ENCODE peak calls at places on chromosomes 1 and 21, in seven cellular contexts. One of them, this sample, is unnamed.

GRCh38 chr1:44842763-44843655 is at the start of gene PTCH2:
- DNase-seq in HCT116: no peak
- DNase-seq in suprapubic skin: peak; percentile 77
- DNase-seq in stomach: peak; percentile 53
- DNase-seq in CD8-positive, alpha-beta T cell: peak; percentile 57
- DNase-seq in astrocyte: peak; percentile 46
- DNase-seq in tibial artery: peak; percentile 69
- DNase-seq in this sample: no peak

GRCh38 chr1:234781241-234782056 is 171.5 kb upstream of the IRF2BP2 start:
- DNase-seq in astrocyte: no peak
- DNase-seq in suprapubic skin: no peak
- DNase-seq in HCT116: no peak
- DNase-seq in tibial artery: no peak
- DNase-seq in CD8-positive, alpha-beta T cell: peak; percentile 47
- DNase-seq in stomach: no peak
- DNase-seq in this sample: no peak

GRCh38 chr1:245370905-245371581 is 216.3 kb downstream of the KIF26B start:
- DNase-seq in HCT116: no peak
- DNase-seq in astrocyte: no peak
- DNase-seq in tibial artery: no peak
- DNase-seq in stomach: no peak
- DNase-seq in suprapubic skin: no peak
- DNase-seq in CD8-positive, alpha-beta T cell: no peak
- DNase-seq in this sample: no peak

GRCh38 chr21:42258150-42258884 is 39.4 kb downstream of the ABCG1 start:
- DNase-seq in CD8-positive, alpha-beta T cell: peak; percentile 89
- DNase-seq in HCT116: peak; percentile 31
- DNase-seq in tibial artery: peak; percentile 67
- DNase-seq in astrocyte: no peak
- DNase-seq in suprapubic skin: no peak
- DNase-seq in stomach: peak; percentile 79
- DNase-seq in this sample: peak; percentile 32

GRCh38 chr1:156860639-156861423 is at the start of gene NTRK1:
- DNase-seq in HCT116: no peak
- DNase-seq in stomach: peak; percentile 29
- DNase-seq in astrocyte: no peak
- DNase-seq in CD8-positive, alpha-beta T cell: peak; percentile 67
- DNase-seq in suprapubic skin: no peak
- DNase-seq in tibial artery: no peak
- DNase-seq in this sample: no peak

GRCh38 chr1:201447911-201448871 is 20.8 kb downstream of the PHLDA3 start:
- DNase-seq in suprapubic skin: peak; percentile 88
- DNase-seq in tibial artery: peak; percentile 71
- DNase-seq in HCT116: peak; percentile 57
- DNase-seq in stomach: peak; percentile 81
- DNase-seq in CD8-positive, alpha-beta T cell: peak; percentile 70
- DNase-seq in astrocyte: peak; percentile 66
- DNase-seq in this sample: no peak

GRCh38 chr21:18622383-18622782 is 218.8 kb upstream of the TMPRSS15 start:
- DNase-seq in tibial artery: no peak
- DNase-seq in astrocyte: no peak
- DNase-seq in suprapubic skin: no peak
- DNase-seq in HCT116: no peak
- DNase-seq in CD8-positive, alpha-beta T cell: no peak
- DNase-seq in stomach: no peak
- DNase-seq in this sample: no peak

GRCh38 chr1:9388628-9389184 is 96.0 kb downstream of the SPSB1 start:
- DNase-seq in tibial artery: no peak
- DNase-seq in stomach: no peak
- DNase-seq in suprapubic skin: no peak
- DNase-seq in CD8-positive, alpha-beta T cell: no peak
- DNase-seq in HCT116: peak; percentile 29
- DNase-seq in astrocyte: no peak
- DNase-seq in this sample: no peak

GRCh38 chr1:220189750-220190347 is 82.4 kb downstream of the RAB3GAP2 start:
- DNase-seq in astrocyte: peak; percentile 4
- DNase-seq in suprapubic skin: no peak
- DNase-seq in HCT116: peak; percentile 23
- DNase-seq in CD8-positive, alpha-beta T cell: no peak
- DNase-seq in tibial artery: no peak
- DNase-seq in stomach: no peak
- DNase-seq in this sample: no peak

GRCh38 chr21:39141502-39141901 is 41.7 kb downstream of the PSMG1 start:
- DNase-seq in stomach: no peak
- DNase-seq in HCT116: no peak
- DNase-seq in suprapubic skin: no peak
- DNase-seq in CD8-positive, alpha-beta T cell: no peak
- DNase-seq in astrocyte: peak; percentile 45
- DNase-seq in tibial artery: no peak
- DNase-seq in this sample: no peak

GRCh38 chr1:109089242-109090015 is 1.1 kb upstream of the TMEM167B start:
- DNase-seq in astrocyte: peak; percentile 70
- DNase-seq in CD8-positive, alpha-beta T cell: no peak
- DNase-seq in tibial artery: no peak
- DNase-seq in stomach: peak; percentile 80
- DNase-seq in HCT116: peak; percentile 41
- DNase-seq in suprapubic skin: no peak
- DNase-seq in this sample: no peak

GRCh38 chr1:234135501-234135900 is 231.0 kb downstream of the SLC35F3 start:
- DNase-seq in CD8-positive, alpha-beta T cell: no peak
- DNase-seq in HCT116: no peak
- DNase-seq in tibial artery: no peak
- DNase-seq in astrocyte: no peak
- DNase-seq in stomach: no peak
- DNase-seq in suprapubic skin: no peak
- DNase-seq in this sample: no peak

GRCh38 chr1:18386591-18386990 is 94.1 kb upstream of the KLHDC7A start:
- DNase-seq in stomach: no peak
- DNase-seq in suprapubic skin: no peak
- DNase-seq in HCT116: no peak
- DNase-seq in tibial artery: no peak
- DNase-seq in CD8-positive, alpha-beta T cell: no peak
- DNase-seq in astrocyte: no peak
- DNase-seq in this sample: no peak

GRCh38 chr1:156704166-156704711 is 1.1 kb downstream of the CRABP2 start:
- DNase-seq in tibial artery: no peak
- DNase-seq in CD8-positive, alpha-beta T cell: no peak
- DNase-seq in HCT116: no peak
- DNase-seq in astrocyte: no peak
- DNase-seq in stomach: no peak
- DNase-seq in suprapubic skin: no peak
- DNase-seq in this sample: no peak

GRCh38 chr1:175885247-175885646 is 141.9 kb upstream of the TNR start:
- DNase-seq in tibial artery: no peak
- DNase-seq in astrocyte: peak; percentile 44
- DNase-seq in CD8-positive, alpha-beta T cell: no peak
- DNase-seq in HCT116: no peak
- DNase-seq in suprapubic skin: no peak
- DNase-seq in stomach: no peak
- DNase-seq in this sample: no peak

GRCh38 chr1:165634154-165634921 is 3.3 kb downstream of the MGST3 start:
- DNase-seq in tibial artery: no peak
- DNase-seq in suprapubic skin: no peak
- DNase-seq in astrocyte: no peak
- DNase-seq in CD8-positive, alpha-beta T cell: no peak
- DNase-seq in HCT116: no peak
- DNase-seq in stomach: no peak
- DNase-seq in this sample: no peak

GRCh38 chr1:247746391-247746935 is 1.5 kb downstream of the OR14A2 start:
- DNase-seq in astrocyte: peak; percentile 54
- DNase-seq in HCT116: no peak
- DNase-seq in suprapubic skin: no peak
- DNase-seq in tibial artery: no peak
- DNase-seq in stomach: no peak
- DNase-seq in CD8-positive, alpha-beta T cell: no peak
- DNase-seq in this sample: no peak

GRCh38 chr1:170776777-170777176 is 112.8 kb downstream of the PRRX1 start:
- DNase-seq in CD8-positive, alpha-beta T cell: no peak
- DNase-seq in stomach: no peak
- DNase-seq in HCT116: no peak
- DNase-seq in tibial artery: no peak
- DNase-seq in astrocyte: no peak
- DNase-seq in suprapubic skin: no peak
- DNase-seq in this sample: no peak

GRCh38 chr21:41703857-41704501 is 62.9 kb downstream of the RIPK4 start:
- DNase-seq in CD8-positive, alpha-beta T cell: no peak
- DNase-seq in tibial artery: no peak
- DNase-seq in astrocyte: no peak
- DNase-seq in suprapubic skin: no peak
- DNase-seq in stomach: peak; percentile 80
- DNase-seq in HCT116: no peak
- DNase-seq in this sample: no peak

GRCh38 chr1:165364432-165365133 is 8.1 kb upstream of the LMX1A start:
- DNase-seq in astrocyte: no peak
- DNase-seq in HCT116: peak; percentile 45
- DNase-seq in stomach: no peak
- DNase-seq in suprapubic skin: peak; percentile 88
- DNase-seq in tibial artery: peak; percentile 77
- DNase-seq in CD8-positive, alpha-beta T cell: no peak
- DNase-seq in this sample: no peak

GRCh38 chr1:32684167-32684811 is 18.3 kb downstream of the SYNC start:
- DNase-seq in stomach: peak; percentile 43
- DNase-seq in astrocyte: peak; percentile 27
- DNase-seq in tibial artery: peak; percentile 59
- DNase-seq in CD8-positive, alpha-beta T cell: no peak
- DNase-seq in HCT116: no peak
- DNase-seq in suprapubic skin: peak; percentile 42
- DNase-seq in this sample: no peak

GRCh38 chr1:109620396-109620817 is 770 bp downstream of the AMPD2 start:
- DNase-seq in astrocyte: peak; percentile 42
- DNase-seq in HCT116: no peak
- DNase-seq in stomach: no peak
- DNase-seq in tibial artery: no peak
- DNase-seq in suprapubic skin: peak; percentile 79
- DNase-seq in CD8-positive, alpha-beta T cell: no peak
- DNase-seq in this sample: no peak

GRCh38 chr1:203867816-203868215 is 6.4 kb downstream of the SNRPE start:
- DNase-seq in tibial artery: no peak
- DNase-seq in stomach: no peak
- DNase-seq in CD8-positive, alpha-beta T cell: no peak
- DNase-seq in suprapubic skin: no peak
- DNase-seq in HCT116: no peak
- DNase-seq in astrocyte: peak; percentile 16
- DNase-seq in this sample: no peak

GRCh38 chr1:51303751-51304196 is 26.6 kb downstream of the TTC39A start:
- DNase-seq in tibial artery: no peak
- DNase-seq in stomach: peak; percentile 50
- DNase-seq in HCT116: no peak
- DNase-seq in suprapubic skin: no peak
- DNase-seq in astrocyte: peak; percentile 54
- DNase-seq in CD8-positive, alpha-beta T cell: no peak
- DNase-seq in this sample: no peak

GRCh38 chr1:153490272-153491051 is 30.0 kb upstream of the S100A7 start:
- DNase-seq in HCT116: peak; percentile 93
- DNase-seq in stomach: peak; percentile 45
- DNase-seq in suprapubic skin: peak; percentile 91
- DNase-seq in tibial artery: peak; percentile 92
- DNase-seq in CD8-positive, alpha-beta T cell: no peak
- DNase-seq in astrocyte: peak; percentile 96
- DNase-seq in this sample: peak; percentile 14
- TF ChIP-seq CTCF in HCT116: no peak
- TF ChIP-seq CTCF in stomach: no peak
- TF ChIP-seq CTCF in suprapubic skin: no peak
- TF ChIP-seq CTCF in tibial artery: no peak
- TF ChIP-seq CTCF in CD8-positive, alpha-beta T cell: no peak
- TF ChIP-seq CTCF in astrocyte: no peak
- TF ChIP-seq CTCF in this sample: no peak

GRCh38 chr1:88916883-88917282 is 25.5 kb upstream of the GTF2B start:
- DNase-seq in tibial artery: no peak
- DNase-seq in stomach: no peak
- DNase-seq in HCT116: no peak
- DNase-seq in CD8-positive, alpha-beta T cell: no peak
- DNase-seq in astrocyte: no peak
- DNase-seq in suprapubic skin: no peak
- DNase-seq in this sample: no peak
- H3K9me3 ChIP-seq in tibial artery: peaks cover 7% of the 10 kb centered on the region
- H3K9me3 ChIP-seq in stomach: peaks cover 28% of the 10 kb centered on the region
- H3K9me3 ChIP-seq in HCT116: peaks cover 8% of the 10 kb centered on the region
- H3K9me3 ChIP-seq in CD8-positive, alpha-beta T cell: peaks cover 31% of the 10 kb centered on the region
- H3K9me3 ChIP-seq in astrocyte: no peaks in the 10 kb centered on the region
- H3K9me3 ChIP-seq in suprapubic skin: peaks cover 15% of the 10 kb centered on the region
- H3K9me3 ChIP-seq in this sample: peaks cover 16% of the 10 kb centered on the region

GRCh38 chr1:231013391-231014015 is 26.6 kb downstream of the FAM89A start:
- DNase-seq in tibial artery: no peak
- DNase-seq in suprapubic skin: no peak
- DNase-seq in astrocyte: no peak
- DNase-seq in CD8-positive, alpha-beta T cell: no peak
- DNase-seq in HCT116: no peak
- DNase-seq in stomach: no peak
- DNase-seq in this sample: no peak

GRCh38 chr1:231019711-231020110 is 20.3 kb downstream of the FAM89A start:
- DNase-seq in suprapubic skin: no peak
- DNase-seq in astrocyte: no peak
- DNase-seq in CD8-positive, alpha-beta T cell: no peak
- DNase-seq in tibial artery: no peak
- DNase-seq in HCT116: no peak
- DNase-seq in stomach: no peak
- DNase-seq in this sample: no peak

GRCh38 chr1:231020139-231020601 is 19.9 kb downstream of the FAM89A start:
- DNase-seq in stomach: no peak
- DNase-seq in HCT116: no peak
- DNase-seq in suprapubic skin: no peak
- DNase-seq in tibial artery: no peak
- DNase-seq in CD8-positive, alpha-beta T cell: no peak
- DNase-seq in astrocyte: no peak
- DNase-seq in this sample: no peak

GRCh38 chr1:231016234-231016633 is 23.8 kb downstream of the FAM89A start:
- DNase-seq in stomach: no peak
- DNase-seq in tibial artery: no peak
- DNase-seq in suprapubic skin: no peak
- DNase-seq in CD8-positive, alpha-beta T cell: no peak
- DNase-seq in astrocyte: no peak
- DNase-seq in HCT116: no peak
- DNase-seq in this sample: no peak

GRCh38 chr1:231016966-231017365 is 23.1 kb downstream of the FAM89A start:
- DNase-seq in CD8-positive, alpha-beta T cell: no peak
- DNase-seq in stomach: no peak
- DNase-seq in suprapubic skin: no peak
- DNase-seq in HCT116: no peak
- DNase-seq in tibial artery: no peak
- DNase-seq in astrocyte: no peak
- DNase-seq in this sample: no peak
- TF ChIP-seq CTCF in CD8-positive, alpha-beta T cell: no peak
- TF ChIP-seq CTCF in stomach: no peak
- TF ChIP-seq CTCF in suprapubic skin: no peak
- TF ChIP-seq CTCF in HCT116: no peak
- TF ChIP-seq CTCF in tibial artery: no peak
- TF ChIP-seq CTCF in astrocyte: no peak
- TF ChIP-seq CTCF in this sample: no peak

GRCh38 chr1:99858285-99858684 is 8.1 kb downstream of the AGL start:
- DNase-seq in CD8-positive, alpha-beta T cell: no peak
- DNase-seq in tibial artery: no peak
- DNase-seq in suprapubic skin: no peak
- DNase-seq in astrocyte: no peak
- DNase-seq in HCT116: no peak
- DNase-seq in stomach: no peak
- DNase-seq in this sample: no peak
- H3K9me3 ChIP-seq in CD8-positive, alpha-beta T cell: no peaks in the 10 kb centered on the region
- H3K9me3 ChIP-seq in tibial artery: no peaks in the 10 kb centered on the region
- H3K9me3 ChIP-seq in suprapubic skin: no peaks in the 10 kb centered on the region
- H3K9me3 ChIP-seq in astrocyte: no peaks in the 10 kb centered on the region
- H3K9me3 ChIP-seq in HCT116: no peaks in the 10 kb centered on the region
- H3K9me3 ChIP-seq in stomach: no peaks in the 10 kb centered on the region
- H3K9me3 ChIP-seq in this sample: no peaks in the 10 kb centered on the region

GRCh38 chr1:11272544-11272841 is 505 bp upstream of the UBIAD1 start:
- DNase-seq in stomach: no peak
- DNase-seq in HCT116: no peak
- DNase-seq in suprapubic skin: no peak
- DNase-seq in tibial artery: no peak
- DNase-seq in astrocyte: no peak
- DNase-seq in CD8-positive, alpha-beta T cell: no peak
- DNase-seq in this sample: no peak
- TF ChIP-seq CTCF in stomach: no peak
- TF ChIP-seq CTCF in HCT116: peak; percentile 23
- TF ChIP-seq CTCF in suprapubic skin: no peak
- TF ChIP-seq CTCF in tibial artery: no peak
- TF ChIP-seq CTCF in astrocyte: no peak
- TF ChIP-seq CTCF in CD8-positive, alpha-beta T cell: no peak
- TF ChIP-seq CTCF in this sample: no peak